ENCODE peak calls at places on chromosomes 6 and 20, in ten cellular contexts. I is GM23338, W is Panc1, M is stomach, E is upper lobe of left lung, N is spleen, B is GM12891, T is sigmoid colon, F is HCT116, U is GM12878. V is an unnamed sample.

GRCh38 chr6:169044376-169045230 is 209.0 kb downstream of the THBS2 start:
- DNase-seq in M (no peak), U (no peak), N (no peak), I (no peak), T (no peak), B (no peak), W (no peak), E (no peak), F (no peak), V (no peak)

GRCh38 chr20:10314198-10314597 is 95.6 kb downstream of the SNAP25 start:
- DNase-seq in B (no peak), U (no peak), I (no peak), E (no peak), N (no peak), M (no peak), F (no peak), W (no peak), T (no peak), V (no peak)

GRCh38 chr6:17361013-17361412 is 32.4 kb upstream of the CAP2 start:
- DNase-seq in M (no peak), T (no peak), I (no peak), W (no peak), F (no peak), N (no peak), U (no peak), E (no peak), B (no peak), V (no peak)

GRCh38 chr6:42550277-42550676 is 13.6 kb upstream of the UBR2 start:
- DNase-seq in N (no peak), E (no peak), F (no peak), T (no peak), B (no peak), U (no peak), I (no peak), W (no peak), M (no peak), V (no peak)

GRCh38 chr6:20605581-20605980 is 71.3 kb downstream of the CDKAL1 start:
- DNase-seq in N (no peak), U (no peak), I (no peak), B (no peak), E (no peak), W (no peak), M (no peak), T (no peak), F (no peak), V (no peak)

GRCh38 chr6:73565767-73566485 is 45.1 kb upstream of the EEF1A1 start:
- DNase-seq in N (no peak), F (no peak), E (no peak), T (no peak), B (no peak), U (no peak), W (no peak), I (peak), M (no peak), V (no peak)

GRCh38 chr6:6825986-6826901 is 237.7 kb downstream of the LY86 start:
- DNase-seq in F (no peak), E (peak), B (peak), I (no peak), T (peak), U (peak), W (no peak), M (peak), N (peak), V (peak)

GRCh38 chr6:89828988-89829590 is 591 bp upstream of the CASP8AP2 start:
- DNase-seq in U (no peak), T (peak), M (no peak), W (no peak), B (no peak), I (peak), F (no peak), N (peak), E (no peak), V (peak)

GRCh38 chr6:4017847-4018193 is 61.1 kb downstream of the FAM217A start:
- DNase-seq in N (no peak), F (peak), W (no peak), E (no peak), T (no peak), M (no peak), B (no peak), U (no peak), I (peak), V (no peak)

GRCh38 chr6:138970856-138971425 is 17.1 kb downstream of the REPS1 start:
- DNase-seq in F (peak), T (no peak), E (peak), B (no peak), M (no peak), N (no peak), I (no peak), U (no peak), W (peak), V (no peak)

GRCh38 chr20:32509639-32510066 is 75.5 kb downstream of the NOL4L start:
- DNase-seq in M (no peak), B (no peak), E (peak), U (no peak), T (no peak), F (no peak), N (no peak), I (no peak), W (no peak), V (peak)

GRCh38 chr6:55794136-55794812 is 81.1 kb downstream of the BMP5 start:
- DNase-seq in E (no peak), M (no peak), I (no peak), U (no peak), W (no peak), T (no peak), B (no peak), F (no peak), N (no peak), V (no peak)

GRCh38 chr20:20195011-20195705 is 142.8 kb downstream of the CFAP61 start:
- DNase-seq in W (no peak), E (no peak), I (no peak), U (no peak), T (no peak), F (no peak), B (no peak), N (no peak), M (no peak), V (no peak)

GRCh38 chr6:130810307-130811030 is 16.7 kb upstream of the SMLR1 start:
- DNase-seq in U (no peak), W (no peak), T (no peak), B (no peak), M (no peak), F (no peak), N (no peak), E (no peak), I (peak), V (no peak)

GRCh38 chr6:160147146-160147536 is 25.5 kb downstream of the SLC22A1 start:
- DNase-seq in N (no peak), W (no peak), F (no peak), B (no peak), U (no peak), M (no peak), T (peak), E (no peak), I (no peak), V (no peak)

GRCh38 chr6:162964703-162965140 is 236.9 kb downstream of the PACRG start:
- DNase-seq in W (no peak), U (no peak), M (no peak), E (no peak), I (no peak), T (peak), F (peak), B (no peak), N (no peak), V (no peak)

GRCh38 chr6:160788806-160789205 is 86.8 kb downstream of the PLG start:
- DNase-seq in T (no peak), W (no peak), U (no peak), B (no peak), I (peak), M (no peak), E (no peak), F (no peak), N (no peak), V (no peak)

GRCh38 chr6:139334791-139335446 is 39.5 kb downstream of the CITED2 start:
- DNase-seq in W (no peak), I (no peak), M (no peak), U (no peak), E (no peak), N (no peak), T (no peak), F (no peak), B (no peak), V (no peak)

GRCh38 chr6:83860347-83860731 is 850 bp downstream of the CYB5R4 start:
- DNase-seq in I (no peak), U (no peak), E (no peak), W (no peak), M (no peak), T (no peak), B (no peak), F (no peak), N (no peak), V (no peak)

GRCh38 chr6:63742060-63742459 is 106.5 kb downstream of the PHF3 start:
- DNase-seq in M (no peak), F (no peak), N (no peak), B (no peak), E (no peak), T (no peak), I (no peak), W (no peak), U (no peak), V (no peak)

GRCh38 chr6:42777126-42777822 is 4.6 kb upstream of the BICRAL start:
- DNase-seq in T (no peak), W (no peak), M (no peak), I (no peak), F (no peak), U (peak), B (no peak), E (no peak), N (no peak), V (no peak)

GRCh38 chr6:68727699-68728098 is 92.6 kb downstream of the ADGRB3 start:
- DNase-seq in B (no peak), W (no peak), E (no peak), M (no peak), T (no peak), I (no peak), F (no peak), N (no peak), U (no peak), V (no peak)

GRCh38 chr6:7723554-7723953 is 2.3 kb upstream of the BMP6 start:
- DNase-seq in E (no peak), B (no peak), F (no peak), U (no peak), I (no peak), N (no peak), W (no peak), T (no peak), M (no peak), V (no peak)

DNA sequence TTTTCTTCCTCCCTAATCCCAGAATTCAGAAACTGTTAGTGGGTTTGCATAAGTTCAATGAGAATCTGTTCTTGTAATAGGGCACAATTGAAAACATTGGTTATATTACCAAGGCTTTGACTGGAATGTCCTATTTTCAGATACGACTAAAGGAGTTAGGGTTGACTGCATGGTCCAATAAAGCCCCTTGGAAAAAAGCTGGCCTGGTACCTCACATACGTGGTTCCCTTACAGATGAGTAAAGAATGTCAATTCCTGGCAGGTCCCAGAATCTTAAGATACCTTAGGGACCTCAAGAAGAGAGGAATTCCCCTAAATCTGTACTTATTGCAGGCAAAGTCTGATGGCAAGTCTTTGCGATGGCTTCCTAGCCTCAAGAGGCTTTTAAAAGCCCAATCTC is 4.6 kb downstream of the PPDPF start:
- DNase-seq in T (no peak), M (no peak), U (no peak), W (no peak), B (no peak), F (no peak), I (no peak), E (no peak), N (no peak), V (no peak)
- TF ChIP-seq POLR2AphosphoS5 in T (no peak), M (no peak), U (no peak), W (no peak), B (no peak), F (no peak), I (no peak), E (no peak), N (no peak), V (peak)

GRCh38 chr20:397432-398237 is 10.5 kb upstream of the RBCK1 start:
- DNase-seq in T (no peak), B (no peak), F (no peak), N (peak), E (no peak), U (no peak), W (no peak), I (no peak), M (no peak), V (no peak)

GRCh38 chr20:396252-396618 is 11.9 kb upstream of the RBCK1 start:
- DNase-seq in N (peak), B (no peak), I (no peak), W (no peak), F (no peak), U (no peak), M (no peak), T (no peak), E (no peak), V (no peak)

GRCh38 chr20:399182-399707 is 8.9 kb upstream of the RBCK1 start:
- DNase-seq in B (no peak), F (no peak), T (no peak), N (no peak), M (no peak), U (no peak), E (no peak), I (no peak), W (no peak), V (no peak)

GRCh38 chr20:400121-400450 is 8.0 kb upstream of the RBCK1 start:
- DNase-seq in F (no peak), U (no peak), I (no peak), N (no peak), B (no peak), W (no peak), E (no peak), M (no peak), T (no peak), V (no peak)

DNA sequence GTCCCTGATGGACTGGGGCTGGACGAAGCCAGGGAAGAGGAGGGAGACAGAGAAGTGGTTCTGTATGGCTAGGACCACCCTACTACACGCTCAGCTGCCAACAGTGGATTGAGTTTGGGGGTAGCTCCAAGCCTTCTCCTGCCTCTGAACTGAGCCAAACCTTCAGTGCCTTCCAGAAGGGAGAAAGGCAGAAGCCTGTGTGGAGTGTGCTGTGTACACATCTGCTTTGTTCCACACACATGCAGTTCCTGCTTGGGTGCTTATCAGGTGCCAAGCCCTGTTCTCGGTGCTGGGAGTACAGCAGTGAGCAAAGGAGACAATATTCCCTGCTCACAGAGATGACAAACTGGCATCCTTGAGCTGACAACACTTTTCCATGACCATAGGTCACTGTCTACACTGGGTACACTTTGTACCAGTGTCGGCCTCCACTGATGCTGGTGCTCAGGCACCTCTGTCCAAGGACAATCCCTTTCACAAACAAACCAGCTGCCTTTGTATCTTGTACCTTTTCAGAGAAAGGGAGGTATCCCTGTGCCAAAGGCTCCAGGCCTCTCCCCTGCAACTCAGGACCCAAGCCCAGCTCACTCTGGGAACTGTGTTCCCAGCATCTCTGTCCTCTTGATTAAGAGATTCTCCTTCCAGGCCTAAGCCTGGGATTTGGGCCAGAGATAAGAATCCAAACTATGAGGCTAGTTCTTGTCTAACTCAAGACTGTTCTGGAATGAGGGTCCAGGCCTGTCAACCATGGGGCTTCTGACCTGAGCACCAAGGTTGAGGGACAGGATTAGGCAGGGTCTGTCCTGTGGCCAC is 11.3 kb upstream of the RBCK1 start:
- DNase-seq in E (no peak), T (no peak), F (no peak), M (peak), U (no peak), B (no peak), W (no peak), I (no peak), N (peak), V (no peak)
- TF ChIP-seq POLR2AphosphoS5 in E (no peak), T (no peak), F (no peak), M (peak), U (no peak), B (no peak), W (no peak), I (no peak), N (no peak), V (no peak)

GRCh38 chr6:149922642-149923326 is at the start of gene RAET1G:
- DNase-seq in N (peak), F (peak), E (peak), M (peak), T (peak), I (peak), W (peak), B (peak), U (no peak), V (peak)
- TF ChIP-seq POLR2AphosphoS5 in N (no peak), F (peak), E (no peak), M (peak), T (no peak), I (no peak), W (no peak), B (no peak), U (no peak), V (no peak)

GRCh38 chr20:2395136-2395535 is 14.4 kb downstream of the TGM6 start:
- DNase-seq in E (no peak), I (no peak), N (no peak), T (no peak), F (no peak), B (no peak), U (no peak), M (no peak), W (no peak), V (no peak)
- TF ChIP-seq POLR2AphosphoS5 in E (no peak), I (no peak), N (no peak), T (no peak), F (no peak), B (no peak), U (no peak), M (no peak), W (no peak), V (no peak)

GRCh38 chr6:154895841-154896240 is 99.3 kb upstream of the TIAM2 start:
- DNase-seq in E (no peak), B (no peak), W (no peak), F (no peak), T (no peak), M (no peak), N (no peak), I (no peak), U (no peak), V (no peak)

GRCh38 chr6:154894903-154895302 is 100.2 kb upstream of the TIAM2 start:
- DNase-seq in E (no peak), M (no peak), W (no peak), T (no peak), I (no peak), B (no peak), N (no peak), F (no peak), U (no peak), V (no peak)

GRCh38 chr6:154901856-154902552 is 93.1 kb upstream of the TIAM2 start:
- DNase-seq in T (no peak), F (no peak), I (no peak), B (no peak), U (no peak), N (no peak), M (no peak), E (no peak), W (no peak), V (no peak)

GRCh38 chr6:154899825-154900468 is 95.2 kb upstream of the TIAM2 start:
- DNase-seq in W (no peak), T (no peak), I (no peak), B (no peak), E (no peak), U (no peak), M (no peak), N (no peak), F (no peak), V (no peak)
- TF ChIP-seq POLR2AphosphoS5 in W (no peak), T (no peak), I (no peak), B (no peak), E (no peak), U (no peak), M (no peak), N (no peak), F (no peak), V (no peak)

GRCh38 chr20:36573103-36573797 is at the start of gene TGIF2:
- DNase-seq in N (peak), U (peak), M (peak), T (peak), I (peak), E (peak), F (peak), B (peak), W (no peak), V (peak)
- TF ChIP-seq POLR2AphosphoS5 in N (peak), U (peak), M (peak), T (peak), I (peak), E (peak), F (peak), B (peak), W (peak), V (peak)

DNA sequence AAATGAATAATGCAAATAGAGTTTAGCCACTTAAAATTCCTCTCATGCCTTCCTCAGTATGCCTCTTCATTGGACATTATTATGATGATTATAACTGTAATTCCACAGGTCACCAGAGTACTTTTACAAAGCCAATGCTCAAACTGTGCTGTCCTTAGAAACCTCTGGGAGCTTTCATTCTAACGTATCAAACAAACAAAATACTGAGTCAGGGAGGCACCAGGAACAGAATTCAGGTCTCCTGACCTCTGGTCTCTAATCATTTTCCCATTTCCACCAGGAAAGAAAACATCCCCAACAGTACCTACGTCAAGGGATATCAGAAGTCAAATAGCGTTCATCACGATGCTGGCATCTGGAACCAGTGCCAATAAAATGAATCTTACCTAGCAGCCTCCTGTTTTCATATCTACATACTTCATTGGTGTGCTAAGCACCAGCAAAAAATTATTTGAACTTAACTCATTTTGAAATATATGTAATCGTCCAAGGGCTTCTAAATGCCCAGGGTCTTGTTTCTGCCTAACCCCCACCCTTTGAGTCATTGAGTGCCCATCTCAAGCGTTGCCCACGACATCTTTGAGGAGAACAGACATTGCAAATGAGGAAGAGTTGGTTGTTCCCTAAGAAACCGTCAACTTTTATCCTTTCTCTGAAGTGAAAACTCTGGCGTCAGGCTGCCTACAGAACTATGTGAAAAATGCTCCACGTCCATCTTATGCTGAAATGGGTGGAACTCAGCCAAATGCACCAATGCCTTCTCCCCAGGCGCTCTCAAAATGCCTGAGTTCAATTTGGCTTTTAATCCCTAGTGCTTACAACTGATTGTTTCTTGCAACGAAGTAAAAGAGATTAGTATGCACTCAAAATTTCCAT is 37.8 kb downstream of the NEDD9 start:
- DNase-seq in I (peak), T (no peak), N (no peak), E (no peak), M (no peak), B (no peak), W (no peak), U (no peak), F (no peak), V (no peak)
- TF ChIP-seq POLR2AphosphoS5 in I (no peak), T (no peak), N (no peak), E (peak), M (peak), B (no peak), W (no peak), U (no peak), F (no peak), V (no peak)